ENCODE peak calls at places on chromosomes 6 and 20, in nine cellular contexts. X is SK-N-SH, G is HCT116, M is GM23248, A is hepatocyte, P is PC-3, B is MM.1S, F is OCI-LY7, N is GM23338. W is an unnamed sample.

GRCh38 chr6:81138236-81138635 is 614.2 kb downstream of the TENT5A start:
- DNase-seq in X (no peak), G (no peak), M (peak; percentile 11), A (no peak), P (peak; percentile 4), B (no peak), F (no peak), N (no peak), W (no peak)

GRCh38 chr6:116115781-116116180 is 10.2 kb downstream of the COL10A1 start:
- DNase-seq in X (no peak), G (no peak), M (peak; percentile 46), A (no peak), P (peak; percentile 6), B (no peak), F (no peak), N (no peak), W (no peak)

GRCh38 chr6:85675030-85675819 is 32.5 kb upstream of the SYNCRIP start:
- DNase-seq in X (no peak), G (no peak), M (peak; percentile 67), A (peak; percentile 31), P (peak; percentile 65), B (no peak), F (peak; percentile 16), N (peak; percentile 21), W (peak; percentile 39)

GRCh38 chr6:54698974-54699373 is 147.6 kb upstream of the FAM83B start:
- DNase-seq in X (no peak), G (no peak), M (no peak), A (peak; percentile 10), P (peak; percentile 88), B (no peak), F (no peak), N (no peak), W (no peak)

GRCh38 chr20:25551413-25552210 is 33.7 kb downstream of the NINL start:
- DNase-seq in X (no peak), G (no peak), M (peak; percentile 10), A (no peak), P (no peak), B (no peak), F (no peak), N (no peak), W (no peak)

GRCh38 chr6:123636771-123637170 is at the start of gene TRDN:
- DNase-seq in X (no peak), G (no peak), M (no peak), A (no peak), P (no peak), B (no peak), F (no peak), N (peak; percentile 7), W (peak; percentile 29)

GRCh38 chr6:168032383-168032760 is 34.9 kb downstream of the KIF25 start:
- DNase-seq in X (no peak), G (no peak), M (peak; percentile 90), A (peak; percentile 61), P (peak; percentile 50), B (no peak), F (no peak), N (no peak), W (peak; percentile 35)

GRCh38 chr6:122372647-122373046 is 26.8 kb upstream of the HSF2 start:
- DNase-seq in X (no peak), G (no peak), M (peak; percentile 19), A (no peak), P (no peak), B (no peak), F (no peak), N (peak; percentile 22), W (no peak)

GRCh38 chr20:47040506-47041125 is 146.0 kb downstream of the EYA2 start:
- DNase-seq in X (no peak), G (no peak), M (no peak), A (no peak), P (no peak), B (no peak), F (no peak), N (no peak), W (no peak)

GRCh38 chr20:47042464-47042863 is 147.8 kb downstream of the EYA2 start:
- DNase-seq in X (peak; percentile 32), G (no peak), M (no peak), A (no peak), P (no peak), B (no peak), F (no peak), N (no peak), W (no peak)

GRCh38 chr20:47041500-47041899 is 146.9 kb downstream of the EYA2 start:
- DNase-seq in X (no peak), G (no peak), M (no peak), A (no peak), P (no peak), B (no peak), F (no peak), N (no peak), W (no peak)

GRCh38 chr20:47036091-47036880 is 141.6 kb downstream of the EYA2 start:
- DNase-seq in X (no peak), G (no peak), M (no peak), A (no peak), P (no peak), B (no peak), F (no peak), N (no peak), W (no peak)

DNA sequence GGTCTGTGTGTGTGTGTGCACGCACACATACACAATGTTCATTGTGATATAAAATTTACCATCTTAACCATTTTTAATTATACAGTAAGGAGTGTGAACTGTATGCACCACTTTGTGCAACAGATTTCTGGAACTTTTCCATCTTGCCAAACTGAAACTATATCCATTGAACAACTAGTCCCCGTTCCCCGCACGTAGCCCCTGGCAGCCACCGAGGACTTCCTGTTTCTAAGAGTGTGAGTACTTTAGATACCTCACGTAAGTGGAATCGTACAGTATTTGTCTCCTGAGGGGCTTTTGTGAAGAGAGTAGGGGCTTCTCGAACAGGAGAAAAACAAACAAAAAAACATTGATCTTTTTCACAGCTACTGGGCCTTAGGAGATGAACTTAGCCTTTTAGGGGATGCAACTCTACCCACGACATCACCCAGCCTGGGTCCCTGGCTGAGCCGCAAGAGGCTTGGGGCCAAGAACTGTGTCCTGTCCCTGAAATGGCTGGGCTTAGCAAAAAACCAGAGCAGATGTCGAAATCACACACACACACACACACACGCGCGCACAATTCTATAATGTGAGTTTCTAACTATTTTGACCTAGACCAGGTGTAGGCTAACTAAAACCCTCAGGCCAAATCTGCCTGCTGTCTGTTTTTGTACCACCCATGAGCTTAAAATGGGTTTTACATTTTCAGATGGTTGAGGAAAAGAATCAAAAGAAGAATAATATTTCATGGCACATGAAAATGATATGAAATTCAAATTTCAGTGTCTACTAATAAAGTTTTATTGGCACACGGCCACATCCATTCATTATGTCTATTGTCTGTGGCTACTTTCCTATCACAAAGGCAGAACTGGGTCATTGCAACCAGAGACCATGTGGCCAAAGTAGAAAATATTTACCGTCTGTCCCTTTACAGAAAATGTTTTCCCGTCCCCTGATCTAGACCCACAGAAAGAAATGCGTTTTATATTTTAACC is 144.2 kb downstream of the EYA2 start:
- DNase-seq in X (no peak), G (no peak), M (peak; percentile 18), A (no peak), P (no peak), B (no peak), F (no peak), N (no peak), W (no peak)
- TF ChIP-seq EZH2phosphoT487 in X (no peak), G (no peak), M (no peak), A (no peak), P (no peak), B (no peak), F (no peak), N (no peak), W (no peak)

DNA sequence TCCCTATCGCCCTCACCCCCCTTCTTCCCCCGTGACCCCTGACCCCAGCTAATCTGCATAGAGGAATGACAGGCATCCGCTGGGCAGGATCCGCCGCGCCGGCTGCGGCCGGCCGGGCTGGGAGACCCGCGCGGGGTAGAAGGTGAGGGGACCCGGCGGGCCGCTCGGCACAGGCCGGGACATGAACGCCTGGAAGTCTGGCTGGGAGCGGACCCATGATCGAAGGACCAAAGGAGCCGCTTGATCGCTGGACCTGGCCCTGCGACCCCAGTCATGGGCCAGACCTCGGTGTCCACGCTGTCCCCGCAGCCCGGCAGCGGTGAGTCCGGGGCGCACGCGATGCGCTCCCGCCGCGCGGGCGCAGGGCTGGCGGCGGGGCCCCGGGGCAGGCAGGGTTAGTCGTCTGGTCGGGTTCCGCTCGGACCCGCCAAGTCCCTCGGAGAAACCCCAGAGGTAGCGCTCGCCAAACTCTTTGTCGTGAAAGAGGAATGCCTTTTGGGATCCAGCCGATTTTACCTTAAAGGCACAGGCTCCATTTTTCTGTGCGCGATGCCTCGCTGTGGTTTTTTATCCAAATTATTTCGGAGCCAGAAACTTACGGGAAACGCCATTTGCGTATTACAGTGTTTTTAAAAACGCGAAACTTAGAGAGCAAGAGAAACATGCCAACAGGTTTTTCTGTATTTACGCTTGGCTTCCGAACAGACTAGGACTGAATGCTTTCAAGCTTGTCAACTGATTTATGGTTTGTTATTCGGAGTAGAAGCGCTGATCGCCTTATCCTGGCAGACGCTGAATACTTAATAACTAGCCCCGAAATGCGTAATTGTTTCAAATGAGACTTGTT is at the start of gene PHACTR2:
- DNase-seq in X (peak; percentile 94), G (peak; percentile 54), M (peak; percentile 91), A (peak; percentile 88), P (peak; percentile 57), B (no peak), F (no peak), N (peak; percentile 91), W (peak; percentile 96)
- H3K4me1 ChIP-seq in X (peaks cover 12% of the 10 kb centered on the region), G (peaks cover 53% of the 10 kb centered on the region), M (peaks cover 51% of the 10 kb centered on the region), A (peaks cover 36% of the 10 kb centered on the region), P (peaks cover 60% of the 10 kb centered on the region), B (no peaks in the 10 kb centered on the region), F (no peaks in the 10 kb centered on the region), N (peaks cover 59% of the 10 kb centered on the region), W (peaks cover 66% of the 10 kb centered on the region)

DNA sequence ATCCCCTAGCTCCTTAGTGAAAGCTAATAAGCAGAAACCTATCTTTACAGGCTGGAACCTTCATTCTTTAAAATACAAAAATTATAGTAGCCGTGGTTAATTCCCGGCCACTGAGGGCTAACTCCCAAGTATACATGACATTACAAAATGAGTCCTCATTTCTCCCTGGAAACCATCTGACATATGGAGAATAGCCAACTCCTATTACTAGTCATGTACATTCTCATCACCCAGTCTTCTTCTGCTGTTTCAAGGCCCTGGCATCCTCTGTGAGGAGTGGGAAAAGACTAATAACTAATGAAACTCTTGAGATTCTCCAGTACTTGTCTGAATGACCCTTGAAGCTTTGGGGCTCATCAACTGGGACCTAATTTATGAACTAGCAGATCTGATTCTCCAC is 30.2 kb downstream of the CSNK2A1 start:
- DNase-seq in X (no peak), G (no peak), M (peak; percentile 55), A (no peak), P (no peak), B (no peak), F (no peak), N (no peak), W (no peak)
- H3K36me3 ChIP-seq in X (no peaks in the 10 kb centered on the region), G (peaks cover 11% of the 10 kb centered on the region), M (no peaks in the 10 kb centered on the region), A (no peaks in the 10 kb centered on the region), P (peaks cover 14% of the 10 kb centered on the region), B (no peaks in the 10 kb centered on the region), F (peaks cover 75% of the 10 kb centered on the region), N (peaks cover 4% of the 10 kb centered on the region), W (no peaks in the 10 kb centered on the region)

DNA sequence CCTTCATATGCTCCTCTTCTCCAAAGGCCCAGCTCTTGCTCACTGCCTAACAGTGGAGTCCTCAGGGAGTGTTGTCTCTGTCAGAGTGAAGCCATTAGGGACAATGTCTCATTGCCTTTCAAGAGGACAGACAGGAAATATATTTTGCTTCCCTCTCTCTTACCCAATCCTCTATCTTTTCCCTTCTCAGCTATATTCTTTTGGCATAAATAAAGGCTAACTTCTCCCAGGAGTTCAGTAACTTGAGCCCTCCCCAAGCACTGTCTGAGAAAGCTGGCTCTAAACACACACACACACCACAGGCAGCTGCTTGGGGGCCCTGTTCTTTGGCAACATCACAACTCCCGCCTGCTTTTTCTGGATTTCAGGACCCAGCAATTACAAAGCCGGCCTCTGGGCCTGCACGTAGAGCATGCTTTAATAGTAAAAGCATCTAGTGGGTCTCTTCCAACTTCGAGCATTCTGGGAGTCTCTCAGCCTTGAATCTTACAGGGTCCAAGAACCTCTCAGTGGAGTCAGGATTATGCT is 34.7 kb upstream of the LAMA4 start:
- DNase-seq in X (no peak), G (no peak), M (peak; percentile 80), A (peak; percentile 74), P (no peak), B (no peak), F (no peak), N (peak; percentile 35), W (peak; percentile 33)
- TF ChIP-seq EZH2phosphoT487 in X (no peak), G (no peak), M (no peak), A (no peak), P (no peak), B (no peak), F (no peak), N (no peak), W (no peak)

W was measured in neural progenitor cell.